ENCODE peak calls at places on chromosomes 7 and 10, in five cellular contexts. One of them, this sample, is unnamed. For H3K4me1, the result is how much of the 10 kb centered on the place peaks cover.

GRCh38 chr10:35340975-35341374 is 4.7 kb downstream of the CCNY start:
- DNase-seq in HCT116: no peak
- DNase-seq in testis: no peak
- DNase-seq in uterus: no peak
- DNase-seq in IMR-90: peak
- DNase-seq in this sample: no peak

GRCh38 chr10:5522913-5523560 is 1.7 kb upstream of the CALML3 start:
- DNase-seq in HCT116: no peak
- DNase-seq in testis: no peak
- DNase-seq in uterus: no peak
- DNase-seq in IMR-90: no peak
- DNase-seq in this sample: no peak

GRCh38 chr10:85635650-85636049 is 730.9 kb downstream of the GRID1 start:
- DNase-seq in HCT116: no peak
- DNase-seq in testis: no peak
- DNase-seq in uterus: no peak
- DNase-seq in IMR-90: no peak
- DNase-seq in this sample: no peak

GRCh38 chr7:47940482-47941001 is 7.7 kb downstream of the PKD1L1 start:
- DNase-seq in HCT116: no peak
- DNase-seq in testis: no peak
- DNase-seq in uterus: no peak
- DNase-seq in IMR-90: peak
- DNase-seq in this sample: peak

GRCh38 chr7:140160308-140160707 is 16.5 kb downstream of the KDM7A start:
- DNase-seq in HCT116: no peak
- DNase-seq in testis: no peak
- DNase-seq in uterus: no peak
- DNase-seq in IMR-90: no peak
- DNase-seq in this sample: no peak

GRCh38 chr7:100571829-100572116 is 1.9 kb downstream of the SAP25 start:
- DNase-seq in HCT116: no peak
- DNase-seq in testis: no peak
- DNase-seq in uterus: no peak
- DNase-seq in IMR-90: no peak
- DNase-seq in this sample: no peak

GRCh38 chr7:89680161-89680560 is 474.1 kb upstream of the STEAP1 start:
- DNase-seq in HCT116: no peak
- DNase-seq in testis: no peak
- DNase-seq in uterus: no peak
- DNase-seq in IMR-90: no peak
- DNase-seq in this sample: no peak

GRCh38 chr7:47501406-47501805 is 80.5 kb downstream of the TNS3 start:
- DNase-seq in HCT116: no peak
- DNase-seq in testis: no peak
- DNase-seq in uterus: peak
- DNase-seq in IMR-90: peak
- DNase-seq in this sample: no peak

GRCh38 chr10:96646774-96647173 is 60.0 kb upstream of the TM9SF3 start:
- DNase-seq in HCT116: no peak
- DNase-seq in testis: no peak
- DNase-seq in uterus: no peak
- DNase-seq in IMR-90: no peak
- DNase-seq in this sample: no peak

GRCh38 chr7:125670926-125671572 is 741.4 kb upstream of the POT1 start:
- DNase-seq in HCT116: peak
- DNase-seq in testis: no peak
- DNase-seq in uterus: no peak
- DNase-seq in IMR-90: no peak
- DNase-seq in this sample: no peak

GRCh38 chr10:52949899-52950298 is 177.3 kb upstream of the MBL2 start:
- DNase-seq in HCT116: no peak
- DNase-seq in testis: no peak
- DNase-seq in uterus: no peak
- DNase-seq in IMR-90: no peak
- DNase-seq in this sample: no peak

GRCh38 chr7:120858299-120858636 is 324 bp upstream of the TSPAN12 start:
- DNase-seq in HCT116: no peak
- DNase-seq in testis: no peak
- DNase-seq in uterus: no peak
- DNase-seq in IMR-90: no peak
- DNase-seq in this sample: no peak

GRCh38 chr7:120856621-120857352 is 1.2 kb downstream of the TSPAN12 start:
- DNase-seq in HCT116: peak
- DNase-seq in testis: peak
- DNase-seq in uterus: peak
- DNase-seq in IMR-90: peak
- DNase-seq in this sample: peak

GRCh38 chr7:120860151-120860550 is 2.2 kb upstream of the TSPAN12 start:
- DNase-seq in HCT116: no peak
- DNase-seq in testis: no peak
- DNase-seq in uterus: no peak
- DNase-seq in IMR-90: no peak
- DNase-seq in this sample: no peak

GRCh38 chr7:120856198-120856597 is 1.7 kb downstream of the TSPAN12 start:
- DNase-seq in HCT116: no peak
- DNase-seq in testis: no peak
- DNase-seq in uterus: no peak
- DNase-seq in IMR-90: no peak
- DNase-seq in this sample: no peak

GRCh38 chr7:120857558-120858298 is at the start of gene TSPAN12:
- DNase-seq in HCT116: peak
- DNase-seq in testis: peak
- DNase-seq in uterus: peak
- DNase-seq in IMR-90: peak
- DNase-seq in this sample: peak
- TF ChIP-seq POLR2A in HCT116: no peak
- TF ChIP-seq POLR2A in testis: no peak
- TF ChIP-seq POLR2A in uterus: no peak
- TF ChIP-seq POLR2A in IMR-90: no peak
- TF ChIP-seq POLR2A in this sample: peak

DNA sequence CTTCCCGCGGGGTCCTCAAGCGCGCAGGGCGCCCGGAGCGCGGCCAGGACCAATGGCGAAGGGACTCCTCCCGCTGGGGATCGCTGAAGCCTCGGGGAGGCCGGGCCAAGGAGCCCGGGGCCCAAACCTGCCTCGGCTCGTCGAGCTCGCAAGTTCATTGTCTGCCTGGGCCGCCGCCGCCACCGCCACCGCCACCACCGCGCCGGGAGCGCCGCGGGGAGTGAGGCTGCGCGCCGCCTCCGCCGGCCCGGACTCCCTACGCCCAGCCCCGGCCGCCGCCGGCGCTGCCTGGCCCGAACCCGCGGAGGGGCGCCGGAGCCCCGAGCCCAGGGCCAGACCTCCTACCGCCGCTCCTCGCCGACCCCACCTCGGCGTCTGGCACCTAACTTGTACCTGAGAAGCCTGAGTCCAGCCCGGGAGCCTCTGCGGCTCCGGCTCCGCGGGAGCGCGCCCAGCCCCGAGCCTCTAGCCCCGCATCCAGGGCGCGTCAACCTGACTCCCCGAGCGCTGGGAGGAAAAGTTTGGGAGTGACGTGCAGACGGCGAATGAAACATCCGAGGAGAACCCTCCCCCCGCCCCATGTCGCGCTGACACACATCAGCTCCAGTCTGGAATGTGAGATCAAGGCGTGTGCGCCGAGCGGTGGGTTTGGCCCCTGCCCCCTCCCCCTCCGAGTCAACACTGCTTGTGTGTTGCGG is at the start of gene CHST15:
- DNase-seq in HCT116: peak
- DNase-seq in testis: peak
- DNase-seq in uterus: no peak
- DNase-seq in IMR-90: no peak
- DNase-seq in this sample: peak
- H3K27ac ChIP-seq in HCT116: peak
- H3K27ac ChIP-seq in testis: peak
- H3K27ac ChIP-seq in uterus: peak
- H3K27ac ChIP-seq in IMR-90: no peak
- H3K27ac ChIP-seq in this sample: peak

GRCh38 chr7:120950026-120950538 is 495 bp upstream of the ING3 start:
- DNase-seq in HCT116: no peak
- DNase-seq in testis: no peak
- DNase-seq in uterus: no peak
- DNase-seq in IMR-90: no peak
- DNase-seq in this sample: no peak
- H3K4me1 ChIP-seq in HCT116: under half
- H3K4me1 ChIP-seq in testis: under half
- H3K4me1 ChIP-seq in uterus: under half
- H3K4me1 ChIP-seq in IMR-90: under half
- H3K4me1 ChIP-seq in this sample: under half

DNA sequence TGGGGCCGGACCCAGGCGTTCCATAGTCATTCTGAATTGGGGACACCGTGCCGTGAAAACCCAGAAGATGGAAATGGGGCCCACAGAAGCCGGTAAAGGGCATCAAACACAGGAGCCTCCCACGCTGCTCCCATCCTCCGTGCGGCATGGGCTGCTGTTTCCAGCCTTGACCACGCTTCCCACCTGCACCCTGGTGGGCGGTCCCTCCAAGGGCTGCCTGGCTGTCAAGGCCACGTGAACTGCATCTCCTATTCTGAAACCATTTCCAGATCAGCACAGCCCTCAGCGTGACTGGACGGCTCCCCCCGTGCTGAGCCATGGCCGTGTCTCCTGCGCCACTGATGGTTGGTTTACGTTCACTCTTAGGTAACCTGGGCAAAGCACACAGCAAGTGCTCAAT is 14.1 kb downstream of the CFAP46 start:
- DNase-seq in HCT116: no peak
- DNase-seq in testis: no peak
- DNase-seq in uterus: no peak
- DNase-seq in IMR-90: no peak
- DNase-seq in this sample: no peak
- TF ChIP-seq POLR2A in HCT116: no peak
- TF ChIP-seq POLR2A in testis: no peak
- TF ChIP-seq POLR2A in uterus: no peak
- TF ChIP-seq POLR2A in IMR-90: no peak
- TF ChIP-seq POLR2A in this sample: no peak

GRCh38 chr10:70480254-70480861 is 1.8 kb downstream of the PALD1 start:
- DNase-seq in HCT116: no peak
- DNase-seq in testis: no peak
- DNase-seq in uterus: no peak
- DNase-seq in IMR-90: no peak
- DNase-seq in this sample: no peak
- H3K27ac ChIP-seq in HCT116: peak
- H3K27ac ChIP-seq in testis: no peak
- H3K27ac ChIP-seq in uterus: peak
- H3K27ac ChIP-seq in IMR-90: no peak
- H3K27ac ChIP-seq in this sample: no peak

GRCh38 chr10:93071674-93072224 is 1.9 kb upstream of the CYP26A1 start:
- DNase-seq in HCT116: no peak
- DNase-seq in testis: no peak
- DNase-seq in uterus: no peak
- DNase-seq in IMR-90: no peak
- DNase-seq in this sample: peak

GRCh38 chr10:93072225-93072712 is 1.4 kb upstream of the CYP26A1 start:
- DNase-seq in HCT116: no peak
- DNase-seq in testis: no peak
- DNase-seq in uterus: no peak
- DNase-seq in IMR-90: no peak
- DNase-seq in this sample: no peak

GRCh38 chr10:93074137-93074596 is 474 bp downstream of the CYP26A1 start:
- DNase-seq in HCT116: no peak
- DNase-seq in testis: no peak
- DNase-seq in uterus: no peak
- DNase-seq in IMR-90: no peak
- DNase-seq in this sample: no peak

GRCh38 chr10:93073539-93074136 is at the start of gene CYP26A1:
- DNase-seq in HCT116: no peak
- DNase-seq in testis: no peak
- DNase-seq in uterus: no peak
- DNase-seq in IMR-90: no peak
- DNase-seq in this sample: no peak

GRCh38 chr10:93072713-93073538 is 767 bp upstream of the CYP26A1 start:
- DNase-seq in HCT116: no peak
- DNase-seq in testis: no peak
- DNase-seq in uterus: no peak
- DNase-seq in IMR-90: no peak
- DNase-seq in this sample: no peak
- H3K4me1 ChIP-seq in HCT116: under half
- H3K4me1 ChIP-seq in testis: under half
- H3K4me1 ChIP-seq in uterus: under half
- H3K4me1 ChIP-seq in IMR-90: under half
- H3K4me1 ChIP-seq in this sample: under half

DNA sequence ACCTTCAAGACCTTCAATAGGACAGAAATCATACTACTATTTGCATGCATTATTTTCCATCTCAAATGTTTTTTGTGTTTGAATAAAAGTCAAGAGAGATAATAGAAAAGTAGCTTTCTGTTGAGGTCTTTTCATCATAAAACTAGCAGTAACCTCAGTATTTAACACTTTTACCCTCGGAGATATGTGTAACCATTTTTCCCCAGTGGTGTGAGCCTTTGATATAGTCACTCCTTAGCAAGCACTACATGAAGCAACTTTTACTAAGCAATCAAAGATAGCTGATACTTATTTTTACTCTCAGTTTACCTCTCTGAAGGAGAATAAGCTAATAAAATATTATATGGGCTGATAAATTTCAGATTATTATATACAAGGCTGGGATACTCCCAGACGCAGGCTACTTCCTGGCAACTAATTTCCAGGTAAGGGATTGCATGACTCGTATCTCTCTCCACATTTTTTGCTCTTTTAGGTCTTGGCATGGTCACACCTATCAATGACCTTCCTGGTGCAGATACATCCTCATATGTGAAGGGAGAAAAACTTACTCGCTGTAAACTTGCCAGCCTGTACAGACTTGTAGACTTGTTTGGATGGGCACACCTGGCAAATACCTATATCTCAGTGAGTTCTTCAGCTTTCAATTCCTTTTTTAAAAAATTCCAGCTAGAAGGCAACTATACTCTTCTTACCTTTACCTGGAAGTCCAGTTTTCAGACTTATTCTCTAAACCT is 91.5 kb upstream of the MXI1 start:
- DNase-seq in HCT116: no peak
- DNase-seq in testis: no peak
- DNase-seq in uterus: no peak
- DNase-seq in IMR-90: no peak
- DNase-seq in this sample: no peak
- TF ChIP-seq POLR2A in HCT116: no peak
- TF ChIP-seq POLR2A in testis: no peak
- TF ChIP-seq POLR2A in uterus: no peak
- TF ChIP-seq POLR2A in IMR-90: no peak
- TF ChIP-seq POLR2A in this sample: no peak